ENCODE peak calls at places on chromosomes 4 and X, in five cellular contexts. M, C, R, T and L are unnamed samples.

GRCh38 chrX:26192204-26192603 is at the start of gene MAGEB6:
- DNase-seq in M (no peak), T (no peak), C (no peak), R (no peak), L (no peak)

GRCh38 chrX:115018040-115018647 is 728 bp upstream of the IL13RA2 start:
- DNase-seq in T (no peak), C (no peak), M (no peak), R (peak), L (peak)

GRCh38 chr4:48343531-48343930 is 2.2 kb downstream of the SLAIN2 start:
- DNase-seq in C (peak), M (no peak), T (no peak), R (no peak), L (no peak)

GRCh38 chrX:133414399-133415275 is 652 bp downstream of the GPC4 start:
- DNase-seq in R (no peak), M (peak), T (peak), C (peak), L (peak)

GRCh38 chr4:174526731-174527130 is 4.4 kb upstream of the HPGD start:
- DNase-seq in R (no peak), M (no peak), T (no peak), C (no peak), L (no peak)

GRCh38 chrX:133913658-133914388 is 71.6 kb downstream of the GPC3 start:
- DNase-seq in T (no peak), R (peak), M (no peak), C (no peak), L (peak)

GRCh38 chr4:57191523-57192034 is 81.4 kb upstream of the IGFBP7 start:
- DNase-seq in C (peak), R (peak), M (no peak), T (peak), L (no peak)

GRCh38 chr4:48594185-48594584 is 104.1 kb downstream of the ZAR1 start:
- DNase-seq in C (no peak), T (no peak), M (no peak), R (peak), L (peak)

GRCh38 chr4:22986881-22987280 is 294.1 kb downstream of the GBA3 start:
- DNase-seq in C (peak), R (no peak), M (no peak), T (no peak), L (no peak)

GRCh38 chr4:185205697-185206342 is 2.0 kb upstream of the CFAP97 start:
- DNase-seq in R (no peak), C (no peak), M (no peak), T (no peak), L (no peak)

GRCh38 chr4:75189976-75190375 is 257.1 kb downstream of the PARM1 start:
- DNase-seq in T (no peak), R (no peak), C (no peak), M (no peak), L (peak)

GRCh38 chr4:148542922-148543623 is 100.9 kb upstream of the NR3C2 start:
- DNase-seq in R (no peak), M (no peak), C (peak), T (peak), L (no peak)

GRCh38 chrX:44314259-44314734 is 29.2 kb downstream of the EFHC2 start:
- DNase-seq in C (peak), T (peak), R (no peak), M (peak), L (no peak)

GRCh38 chr4:173370130-173370476 is 651 bp upstream of the SAP30 start:
- DNase-seq in R (no peak), T (no peak), C (no peak), M (peak), L (no peak)

GRCh38 chr4:183320211-183321068 is at the start of gene CLDN22:
- DNase-seq in M (no peak), C (no peak), R (no peak), T (no peak), L (no peak)

GRCh38 chr4:101020956-101021355 is 326.4 kb downstream of the PPP3CA start:
- DNase-seq in C (peak), M (no peak), T (no peak), R (no peak), L (no peak)

GRCh38 chrX:4043951-4044350 is 330.5 kb upstream of the PRKX start:
- DNase-seq in T (peak), R (no peak), C (no peak), M (no peak), L (no peak)

GRCh38 chr4:18568600-18568999 is 547.0 kb upstream of the LCORL start:
- DNase-seq in C (no peak), T (no peak), R (peak), M (no peak), L (no peak)

DNA sequence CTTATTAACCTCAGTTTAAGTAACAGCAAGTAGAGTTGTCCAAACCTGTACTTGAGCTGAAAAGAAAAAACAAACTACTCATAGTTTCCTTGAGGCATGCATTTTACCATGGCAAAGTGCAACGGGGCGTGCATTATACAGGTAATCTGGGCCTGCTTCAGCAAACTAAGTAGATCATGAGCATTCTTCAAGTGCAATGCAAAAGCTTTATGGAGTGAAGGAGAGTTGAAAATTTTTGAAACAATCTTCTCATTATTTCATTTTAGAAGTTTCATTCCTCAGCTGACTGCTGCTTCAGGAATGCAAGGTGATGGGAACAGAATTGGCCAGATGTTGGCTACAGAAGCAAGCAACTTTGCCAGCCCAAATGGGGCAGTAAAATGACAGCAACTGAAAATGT is 145.4 kb upstream of the FGF13 start:
- DNase-seq in M (no peak), T (no peak), R (no peak), C (peak), L (no peak)
- H3K9ac ChIP-seq in M (no peak), T (no peak), R (no peak), C (no peak), L (no peak)

GRCh38 chr4:122539861-122540465 is 80.9 kb downstream of the IL21 start:
- DNase-seq in R (no peak), C (peak), M (no peak), T (no peak), L (no peak)
- H3K9ac ChIP-seq in R (no peak), C (no peak), M (no peak), T (no peak), L (no peak)

DNA sequence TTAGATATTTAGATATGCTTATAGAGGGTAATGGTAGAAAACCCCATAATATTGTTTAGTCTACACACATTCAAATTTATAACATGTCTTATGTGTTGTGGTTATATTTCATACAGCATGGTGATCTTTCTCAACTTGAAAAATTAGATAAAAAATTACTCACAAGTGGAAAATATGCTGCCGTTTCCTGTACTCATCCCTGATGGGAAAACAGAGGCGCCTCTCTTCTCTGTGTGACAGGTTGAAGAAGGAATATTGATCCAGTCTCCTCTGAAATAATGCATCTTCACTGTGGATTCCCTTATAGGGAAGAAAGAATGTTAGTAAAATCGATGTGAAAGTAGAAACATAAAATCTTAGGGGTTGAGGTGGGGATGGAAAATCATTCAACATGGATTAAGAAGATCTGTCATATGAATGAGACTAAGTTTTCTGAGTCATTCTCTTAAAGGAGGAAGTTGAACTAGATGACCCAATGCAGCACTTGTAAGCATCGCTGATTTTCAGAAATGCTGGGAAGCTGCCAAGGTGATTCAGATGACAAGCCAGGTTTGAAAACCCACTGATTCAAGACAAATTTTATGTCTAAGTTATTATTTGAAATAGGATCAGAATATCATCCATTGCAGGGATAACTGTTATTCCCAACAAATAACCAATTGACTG is 70.7 kb downstream of the ANKRD50 start:
- DNase-seq in M (no peak), T (no peak), R (no peak), C (peak), L (no peak)
- H3K9ac ChIP-seq in M (peak), T (no peak), R (no peak), C (no peak), L (no peak)

DNA sequence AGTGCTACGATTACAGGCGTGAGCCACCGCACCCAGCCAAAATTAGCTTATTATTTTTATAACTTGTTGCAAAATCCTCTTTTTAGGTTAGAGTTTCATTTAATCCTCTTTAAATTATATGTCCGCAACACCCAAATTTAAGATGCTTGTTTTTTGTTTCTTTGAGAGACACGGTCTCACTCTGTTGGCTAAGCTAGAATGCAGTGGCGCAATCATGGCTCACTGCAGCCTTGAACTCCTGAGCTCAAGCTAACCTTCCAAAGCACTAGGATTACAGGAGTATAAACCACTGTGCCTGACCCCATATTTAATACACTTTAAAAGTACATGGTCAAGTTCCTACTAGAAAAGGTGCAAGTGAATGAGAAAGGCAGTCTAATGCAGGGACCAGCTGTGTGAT is 2.2 kb downstream of the RBBP7 start:
- DNase-seq in T (no peak), C (no peak), R (no peak), M (no peak), L (no peak)
- H3K9ac ChIP-seq in T (peak), C (no peak), R (peak), M (peak), L (peak)

DNA sequence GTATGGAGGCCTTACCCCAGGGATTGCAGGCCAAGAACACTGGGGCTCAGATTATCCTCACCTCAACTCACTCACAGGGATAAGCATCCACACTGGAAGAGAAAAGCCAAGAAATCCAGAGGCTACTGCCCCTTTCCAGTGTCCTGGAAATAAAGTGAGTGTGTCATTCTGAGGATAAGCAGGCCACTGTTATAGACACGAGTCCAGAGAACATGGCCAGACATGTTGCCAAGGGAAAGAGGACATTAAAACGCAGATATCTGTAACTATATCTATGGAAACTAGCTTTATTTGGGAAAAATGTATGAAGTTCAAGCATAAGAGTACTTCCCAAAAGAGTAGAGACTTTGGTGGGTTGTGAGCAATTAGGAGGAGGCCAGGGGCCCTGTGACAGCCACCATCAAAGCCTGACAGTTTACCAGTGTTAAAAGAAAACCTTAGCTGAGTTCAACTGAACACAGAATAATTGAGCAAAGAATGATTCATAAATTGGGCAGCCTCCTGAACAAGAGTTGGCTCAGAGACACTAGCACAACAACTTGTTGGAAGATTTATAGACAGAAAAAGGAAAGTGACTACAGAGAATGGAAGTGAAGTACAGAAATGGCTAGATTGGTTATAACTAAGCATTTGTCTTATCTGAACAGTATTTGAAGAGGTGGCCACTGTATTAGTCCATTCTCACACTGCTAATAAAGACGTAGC is 1222.2 kb downstream of the STIM2 start:
- DNase-seq in M (no peak), R (no peak), T (no peak), C (no peak), L (no peak)
- H3K9ac ChIP-seq in M (no peak), R (no peak), T (no peak), C (no peak), L (no peak)

GRCh38 chr4:25860586-25861421 is 2.0 kb downstream of the SEL1L3 start:
- DNase-seq in M (no peak), R (no peak), C (no peak), T (peak), L (no peak)
- H3K9ac ChIP-seq in M (no peak), R (no peak), C (no peak), T (peak), L (no peak)

DNA sequence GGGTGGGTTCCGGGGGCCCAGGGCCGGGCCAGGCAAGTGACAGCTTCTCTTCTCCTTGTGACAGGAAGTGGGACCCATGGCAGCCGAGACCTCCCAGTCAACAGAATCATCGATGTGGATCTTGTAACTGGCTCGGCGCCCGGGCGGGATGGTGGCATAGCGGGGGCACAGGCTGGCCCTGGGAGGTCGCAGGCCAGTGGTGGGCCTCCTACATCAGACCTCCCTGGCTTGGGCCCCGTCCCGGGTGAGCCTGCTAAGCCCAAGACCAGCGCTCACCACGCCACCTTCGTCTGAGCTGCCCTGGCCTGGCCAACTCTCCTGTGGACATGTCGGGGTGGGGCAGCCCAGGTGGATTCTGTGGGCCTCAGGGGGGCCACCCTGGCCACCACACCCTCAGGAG is 2.4 kb upstream of the HGFAC start:
- DNase-seq in T (no peak), M (no peak), R (no peak), C (no peak), L (no peak)
- H3K9ac ChIP-seq in T (no peak), M (no peak), R (no peak), C (no peak), L (no peak)

GRCh38 chrX:40165206-40165605 is 67.4 kb upstream of the BCOR start:
- DNase-seq in R (no peak), M (no peak), T (no peak), C (no peak), L (no peak)

GRCh38 chrX:40167240-40168182 is 69.8 kb upstream of the BCOR start:
- DNase-seq in R (no peak), T (peak), C (no peak), M (no peak), L (peak)

GRCh38 chrX:40166582-40166981 is 68.8 kb upstream of the BCOR start:
- DNase-seq in T (no peak), R (no peak), C (no peak), M (peak), L (no peak)

GRCh38 chrX:40165861-40166260 is 68.1 kb upstream of the BCOR start:
- DNase-seq in M (no peak), C (no peak), T (no peak), R (no peak), L (no peak)

GRCh38 chrX:40164751-40165150 is 67.0 kb upstream of the BCOR start:
- DNase-seq in R (no peak), M (no peak), C (no peak), T (no peak), L (peak)
- H3K9ac ChIP-seq in R (no peak), M (no peak), C (no peak), T (no peak), L (no peak)

GRCh38 chrX:80026116-80026515 is 11.6 kb downstream of the TBX22 start:
- DNase-seq in C (no peak), R (no peak), T (no peak), M (no peak), L (no peak)

GRCh38 chrX:80021611-80022010 is 7.1 kb downstream of the TBX22 start:
- DNase-seq in C (no peak), R (no peak), T (no peak), M (peak), L (peak)

GRCh38 chrX:80022363-80023031 is 7.9 kb downstream of the TBX22 start:
- DNase-seq in R (peak), C (no peak), T (no peak), M (peak), L (peak)
- H3K9ac ChIP-seq in R (peak), C (no peak), T (no peak), M (no peak), L (no peak)

GRCh38 chr4:152509595-152510209 is 26.2 kb downstream of the FBXW7 start:
- DNase-seq in R (no peak), T (no peak), M (no peak), C (no peak), L (no peak)
- H3K9ac ChIP-seq in R (no peak), T (no peak), M (no peak), C (no peak), L (no peak)